ENCODE peak calls at places on chromosomes 16 and 17, in ten cellular contexts. W is ureter, M is H1, P is AG04450, T is T-helper 1 cell, D is nephron progenitor cell, I is NT2/D1, S is head of caudate nucleus, L is GM04503, K is upper lobe of right lung. Y is an unnamed sample.

GRCh38 chr16:88060524-88061219 is 109.4 kb downstream of the BANP start:
- DNase-seq in S (no peak), W (no peak), M (no peak), P (no peak), I (no peak), D (no peak), L (no peak), T (no peak), K (no peak), Y (no peak)

GRCh38 chr17:74785096-74785980 is 9.2 kb upstream of the NAT9 start:
- DNase-seq in W (no peak), M (no peak), D (no peak), L (no peak), P (no peak), I (no peak), T (no peak), K (no peak), S (no peak), Y (no peak)

GRCh38 chr17:8753976-8754440 is 4.3 kb downstream of the SPDYE4 start:
- DNase-seq in S (no peak), L (no peak), T (no peak), M (no peak), I (no peak), D (no peak), P (no peak), K (no peak), W (no peak), Y (no peak)

GRCh38 chr17:46964315-46965265 is 14.5 kb downstream of the RPRML start:
- DNase-seq in L (no peak), K (peak), T (no peak), S (no peak), P (no peak), D (peak), W (no peak), I (no peak), M (no peak), Y (no peak)

GRCh38 chr16:11128211-11129123 is 127.5 kb downstream of the SOCS1 start:
- DNase-seq in K (no peak), T (no peak), S (no peak), L (no peak), M (no peak), P (no peak), D (no peak), I (no peak), W (no peak), Y (no peak)

GRCh38 chr17:63356275-63356905 is 89.7 kb downstream of the CYB561 start:
- DNase-seq in M (no peak), D (no peak), T (no peak), K (no peak), P (peak), L (peak), W (no peak), I (no peak), S (no peak), Y (peak)

GRCh38 chr16:87832759-87833502 is 36.4 kb downstream of the SLC7A5 start:
- DNase-seq in P (no peak), S (peak), M (no peak), L (no peak), K (no peak), I (no peak), T (no peak), W (no peak), D (no peak), Y (no peak)

GRCh38 chr16:1656808-1657617 is 21.1 kb upstream of the JPT2 start:
- DNase-seq in K (no peak), D (no peak), M (no peak), T (no peak), W (no peak), I (no peak), P (no peak), S (no peak), L (no peak), Y (no peak)

GRCh38 chr16:70250748-70251650 is 741 bp downstream of the EXOSC6 start:
- DNase-seq in I (no peak), S (peak), D (peak), T (peak), W (no peak), K (peak), M (no peak), P (no peak), L (no peak), Y (no peak)

GRCh38 chr17:79905832-79906231 is 66.6 kb upstream of the CBX4 start:
- DNase-seq in M (no peak), I (no peak), T (no peak), W (no peak), P (no peak), K (no peak), D (no peak), S (no peak), L (no peak), Y (no peak)

GRCh38 chr16:50323335-50324011 is 45.3 kb downstream of the BRD7 start:
- DNase-seq in I (no peak), K (no peak), M (no peak), T (no peak), P (no peak), W (no peak), S (no peak), D (no peak), L (no peak), Y (no peak)

GRCh38 chr17:62592305-62593099 is 35.0 kb upstream of the MRC2 start:
- DNase-seq in P (no peak), L (no peak), D (no peak), K (no peak), M (no peak), S (no peak), W (no peak), I (no peak), T (no peak), Y (no peak)

GRCh38 chr17:75978938-75979704 is at the start of the genes ACOX1 and TEN1:
- DNase-seq in S (peak), K (peak), T (peak), L (peak), W (peak), M (peak), D (peak), I (peak), P (peak), Y (peak)

GRCh38 chr16:85535352-85536072 is 77.6 kb upstream of the GSE1 start:
- DNase-seq in S (no peak), P (no peak), K (no peak), I (no peak), M (no peak), D (no peak), L (no peak), T (no peak), W (no peak), Y (no peak)

GRCh38 chr16:86609115-86609514 is 30.8 kb downstream of the FOXL1 start:
- DNase-seq in W (no peak), I (peak), K (no peak), D (no peak), L (peak), S (no peak), T (no peak), P (peak), M (no peak), Y (no peak)

GRCh38 chr17:55433629-55434422 is 12.2 kb upstream of the MMD start:
- DNase-seq in T (no peak), P (peak), W (no peak), D (no peak), M (no peak), L (peak), S (no peak), K (no peak), I (no peak), Y (no peak)

GRCh38 chr17:31310877-31311276 is 3.0 kb downstream of the EVI2B start:
- DNase-seq in T (no peak), W (no peak), K (no peak), S (no peak), L (no peak), M (no peak), D (no peak), P (no peak), I (no peak), Y (no peak)

GRCh38 chr17:77708936-77709335 is 249.6 kb upstream of the TNRC6C start:
- DNase-seq in L (no peak), D (no peak), K (no peak), M (no peak), W (no peak), I (no peak), T (no peak), S (no peak), P (no peak), Y (no peak)

GRCh38 chr17:16189791-16190348 is 25.5 kb downstream of the NCOR1 start:
- DNase-seq in L (no peak), I (no peak), S (no peak), D (no peak), K (no peak), T (no peak), M (no peak), P (no peak), W (no peak), Y (no peak)

GRCh38 chr16:27474921-27475320 is 72.9 kb downstream of the IL21R start:
- DNase-seq in K (no peak), W (no peak), P (no peak), I (no peak), D (no peak), L (no peak), M (no peak), T (no peak), S (no peak), Y (no peak)

GRCh38 chr17:7982666-7983065 is 19.7 kb upstream of the GUCY2D start:
- DNase-seq in W (no peak), P (no peak), D (no peak), T (no peak), M (no peak), K (no peak), I (no peak), L (no peak), S (no peak), Y (no peak)

GRCh38 chr16:78235168-78235800 is 135.8 kb downstream of the WWOX start:
- DNase-seq in K (peak), W (peak), L (no peak), D (peak), M (peak), I (peak), P (peak), T (peak), S (peak), Y (peak)

GRCh38 chr17:19533718-19534561 is at the start of gene SLC47A1:
- DNase-seq in P (no peak), W (no peak), T (no peak), S (no peak), D (peak), M (no peak), K (peak), L (no peak), I (no peak), Y (no peak)

GRCh38 chr16:51982715-51983680 is 563.9 kb downstream of the TOX3 start:
- DNase-seq in K (no peak), T (peak), M (no peak), W (peak), P (peak), I (peak), L (no peak), D (peak), S (peak), Y (peak)

GRCh38 chr16:77288222-77288621 is 89.0 kb downstream of the SYCE1L start:
- DNase-seq in S (no peak), T (no peak), I (no peak), P (peak), L (peak), W (no peak), K (no peak), D (no peak), M (no peak), Y (no peak)

GRCh38 chr16:29321585-29321984 is 84.9 kb downstream of the NPIPB11 start:
- DNase-seq in L (no peak), M (no peak), S (no peak), W (no peak), P (no peak), I (no peak), K (no peak), D (no peak), T (no peak), Y (no peak)

GRCh38 chr17:19281161-19281560 is 44.0 kb downstream of the EPN2 start:
- DNase-seq in K (no peak), W (no peak), I (no peak), D (no peak), P (no peak), T (no peak), S (no peak), M (no peak), L (peak), Y (no peak)